ENCODE peak calls at places on chromosomes 16 and 17, in seven cellular contexts. One of them, this sample, is unnamed.

GRCh38 chr17:60601443-60602384 is 1.7 kb downstream of the PPM1D start:
- DNase-seq in caudate nucleus: no peak
- DNase-seq in heart left ventricle: no peak
- DNase-seq in fibroblast of lung: peak
- DNase-seq in pancreas: peak
- DNase-seq in lower lobe of right lung: no peak
- DNase-seq in esophagus squamous epithelium: no peak
- DNase-seq in this sample: no peak

GRCh38 chr16:68972008-68972407 is 128.7 kb downstream of the TANGO6 start:
- DNase-seq in caudate nucleus: no peak
- DNase-seq in heart left ventricle: no peak
- DNase-seq in fibroblast of lung: no peak
- DNase-seq in pancreas: no peak
- DNase-seq in lower lobe of right lung: no peak
- DNase-seq in esophagus squamous epithelium: no peak
- DNase-seq in this sample: no peak

GRCh38 chr17:4582691-4583090 is 1.6 kb upstream of the SMTNL2 start:
- DNase-seq in caudate nucleus: no peak
- DNase-seq in heart left ventricle: no peak
- DNase-seq in fibroblast of lung: no peak
- DNase-seq in pancreas: no peak
- DNase-seq in lower lobe of right lung: no peak
- DNase-seq in esophagus squamous epithelium: no peak
- DNase-seq in this sample: no peak

GRCh38 chr17:34858941-34859562 is 102.2 kb downstream of the CCT6B start:
- DNase-seq in caudate nucleus: no peak
- DNase-seq in heart left ventricle: no peak
- DNase-seq in fibroblast of lung: no peak
- DNase-seq in pancreas: no peak
- DNase-seq in lower lobe of right lung: no peak
- DNase-seq in esophagus squamous epithelium: no peak
- DNase-seq in this sample: no peak

GRCh38 chr16:68492501-68493411 is 44.4 kb upstream of the SMPD3 start:
- DNase-seq in caudate nucleus: no peak
- DNase-seq in heart left ventricle: no peak
- DNase-seq in fibroblast of lung: no peak
- DNase-seq in pancreas: peak
- DNase-seq in lower lobe of right lung: no peak
- DNase-seq in esophagus squamous epithelium: no peak
- DNase-seq in this sample: no peak

GRCh38 chr16:24700549-24701392 is 28.7 kb upstream of the TNRC6A start:
- DNase-seq in caudate nucleus: no peak
- DNase-seq in heart left ventricle: peak
- DNase-seq in fibroblast of lung: peak
- DNase-seq in pancreas: peak
- DNase-seq in lower lobe of right lung: peak
- DNase-seq in esophagus squamous epithelium: peak
- DNase-seq in this sample: no peak

GRCh38 chr17:79803997-79804855 is 7.3 kb upstream of the CBX8 start:
- DNase-seq in caudate nucleus: no peak
- DNase-seq in heart left ventricle: no peak
- DNase-seq in fibroblast of lung: no peak
- DNase-seq in pancreas: no peak
- DNase-seq in lower lobe of right lung: no peak
- DNase-seq in esophagus squamous epithelium: no peak
- DNase-seq in this sample: no peak

GRCh38 chr17:47315451-47316266 is 8.1 kb upstream of the EFCAB13 start:
- DNase-seq in caudate nucleus: no peak
- DNase-seq in heart left ventricle: no peak
- DNase-seq in fibroblast of lung: peak
- DNase-seq in pancreas: peak
- DNase-seq in lower lobe of right lung: no peak
- DNase-seq in esophagus squamous epithelium: no peak
- DNase-seq in this sample: no peak

DNA sequence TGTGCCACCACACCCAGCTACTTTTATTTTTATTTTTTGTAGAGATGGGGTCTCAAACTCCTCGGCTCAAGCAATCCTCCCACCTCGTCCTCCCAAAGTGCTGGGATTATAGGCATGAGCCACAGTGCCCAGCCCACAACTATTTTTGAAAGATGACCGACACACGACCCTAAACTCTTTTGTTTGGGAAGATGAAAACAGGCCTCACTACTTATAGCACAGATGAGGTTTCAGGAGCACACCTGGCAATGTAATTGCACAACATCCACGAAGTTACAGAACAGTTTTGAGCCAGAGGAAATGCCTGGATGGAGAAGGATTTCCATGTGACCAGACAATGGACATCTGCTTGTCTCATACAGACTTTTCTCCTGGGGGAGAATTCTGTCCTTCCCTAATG is 43.4 kb upstream of the PRSS54 start:
- DNase-seq in caudate nucleus: no peak
- DNase-seq in heart left ventricle: no peak
- DNase-seq in fibroblast of lung: no peak
- DNase-seq in pancreas: no peak
- DNase-seq in lower lobe of right lung: no peak
- DNase-seq in esophagus squamous epithelium: no peak
- DNase-seq in this sample: no peak
- H3K27ac ChIP-seq in caudate nucleus: no peak
- H3K27ac ChIP-seq in heart left ventricle: peak
- H3K27ac ChIP-seq in fibroblast of lung: no peak
- H3K27ac ChIP-seq in pancreas: no peak
- H3K27ac ChIP-seq in lower lobe of right lung: no peak
- H3K27ac ChIP-seq in esophagus squamous epithelium: no peak
- H3K27ac ChIP-seq in this sample: no peak

DNA sequence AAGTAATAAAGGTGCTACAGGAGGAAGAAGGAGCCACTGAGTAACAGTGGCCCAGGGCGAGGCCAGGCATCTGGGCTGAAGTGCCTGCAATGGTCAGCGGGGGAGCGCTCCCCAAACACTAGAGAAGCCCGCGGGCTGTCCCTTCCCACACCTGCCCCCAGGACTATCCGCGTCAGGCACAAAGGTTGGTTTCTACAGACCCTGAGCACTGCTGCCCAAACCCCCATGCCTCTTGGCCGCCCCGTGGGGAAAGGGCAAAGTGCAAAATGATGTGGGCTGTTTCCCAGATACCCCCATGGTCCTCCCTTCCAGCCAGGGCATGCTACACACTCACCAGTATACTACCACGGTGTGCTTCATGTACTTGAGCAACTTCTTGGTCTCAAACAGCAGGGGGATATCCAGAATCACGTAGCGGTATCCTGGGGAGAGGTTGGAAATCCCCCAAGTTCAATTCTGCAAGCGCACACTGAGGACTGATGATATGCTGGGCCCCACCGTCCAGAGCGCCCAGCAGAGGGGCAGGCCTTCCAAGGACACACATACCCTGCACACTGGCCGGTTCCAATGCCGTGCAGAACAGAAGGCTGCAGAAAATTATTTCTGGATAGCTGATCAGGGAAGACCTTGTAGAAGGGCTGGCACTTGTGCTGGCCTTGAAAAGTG is 21.5 kb downstream of the DCAKD start:
- DNase-seq in caudate nucleus: no peak
- DNase-seq in heart left ventricle: no peak
- DNase-seq in fibroblast of lung: no peak
- DNase-seq in pancreas: no peak
- DNase-seq in lower lobe of right lung: no peak
- DNase-seq in esophagus squamous epithelium: no peak
- DNase-seq in this sample: no peak
- H3K27ac ChIP-seq in caudate nucleus: no peak
- H3K27ac ChIP-seq in heart left ventricle: no peak
- H3K27ac ChIP-seq in fibroblast of lung: no peak
- H3K27ac ChIP-seq in pancreas: no peak
- H3K27ac ChIP-seq in lower lobe of right lung: no peak
- H3K27ac ChIP-seq in esophagus squamous epithelium: no peak
- H3K27ac ChIP-seq in this sample: no peak

DNA sequence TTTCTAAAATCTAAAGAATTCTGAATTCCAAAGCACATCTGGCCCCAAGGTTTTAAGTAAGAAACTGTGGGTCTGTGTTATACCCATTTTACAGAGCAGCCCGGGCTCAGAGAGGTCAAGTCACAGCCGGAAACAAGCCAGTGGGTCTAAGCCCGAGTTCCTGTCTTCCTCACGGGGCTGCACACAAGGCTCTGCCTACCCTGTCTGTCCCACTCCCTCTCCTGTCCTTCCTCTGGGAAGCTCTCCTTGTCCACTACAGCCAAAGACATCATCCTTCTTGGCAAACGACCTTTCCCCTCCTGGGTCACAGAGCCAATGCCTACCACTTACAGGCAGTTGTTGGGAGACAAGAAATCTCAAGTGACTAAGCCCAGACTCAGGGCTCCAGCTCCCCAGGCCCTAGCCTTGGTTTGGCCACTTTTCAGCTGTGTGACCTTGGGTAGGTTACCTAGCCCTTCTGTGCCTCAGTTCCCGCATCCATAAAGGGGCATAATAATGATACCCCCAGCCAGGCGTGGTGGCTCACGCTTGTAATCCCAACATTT is 55.6 kb upstream of the MAP3K14 start:
- DNase-seq in caudate nucleus: no peak
- DNase-seq in heart left ventricle: no peak
- DNase-seq in fibroblast of lung: no peak
- DNase-seq in pancreas: no peak
- DNase-seq in lower lobe of right lung: no peak
- DNase-seq in esophagus squamous epithelium: no peak
- DNase-seq in this sample: no peak
- H3K27ac ChIP-seq in caudate nucleus: no peak
- H3K27ac ChIP-seq in heart left ventricle: peak
- H3K27ac ChIP-seq in fibroblast of lung: peak
- H3K27ac ChIP-seq in pancreas: peak
- H3K27ac ChIP-seq in lower lobe of right lung: peak
- H3K27ac ChIP-seq in esophagus squamous epithelium: peak
- H3K27ac ChIP-seq in this sample: peak

DNA sequence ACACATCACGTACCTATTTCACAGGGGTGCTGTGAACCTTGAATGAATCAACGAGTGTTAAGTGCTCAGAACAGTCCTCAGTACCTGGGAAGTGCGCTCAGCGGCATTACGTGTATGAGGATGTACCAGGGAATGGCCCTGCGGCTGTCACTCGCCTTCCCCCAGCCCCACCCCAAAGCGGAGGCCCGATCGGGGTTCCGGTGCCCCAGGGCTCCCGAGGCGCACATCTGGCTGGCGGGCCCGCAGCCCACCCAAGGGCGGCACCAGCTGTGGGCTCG is 17.6 kb downstream of the ZNF423 start:
- DNase-seq in caudate nucleus: no peak
- DNase-seq in heart left ventricle: no peak
- DNase-seq in fibroblast of lung: no peak
- DNase-seq in pancreas: no peak
- DNase-seq in lower lobe of right lung: no peak
- DNase-seq in esophagus squamous epithelium: no peak
- DNase-seq in this sample: no peak
- H3K27ac ChIP-seq in caudate nucleus: peak
- H3K27ac ChIP-seq in heart left ventricle: peak
- H3K27ac ChIP-seq in fibroblast of lung: no peak
- H3K27ac ChIP-seq in pancreas: no peak
- H3K27ac ChIP-seq in lower lobe of right lung: peak
- H3K27ac ChIP-seq in esophagus squamous epithelium: peak
- H3K27ac ChIP-seq in this sample: no peak

DNA sequence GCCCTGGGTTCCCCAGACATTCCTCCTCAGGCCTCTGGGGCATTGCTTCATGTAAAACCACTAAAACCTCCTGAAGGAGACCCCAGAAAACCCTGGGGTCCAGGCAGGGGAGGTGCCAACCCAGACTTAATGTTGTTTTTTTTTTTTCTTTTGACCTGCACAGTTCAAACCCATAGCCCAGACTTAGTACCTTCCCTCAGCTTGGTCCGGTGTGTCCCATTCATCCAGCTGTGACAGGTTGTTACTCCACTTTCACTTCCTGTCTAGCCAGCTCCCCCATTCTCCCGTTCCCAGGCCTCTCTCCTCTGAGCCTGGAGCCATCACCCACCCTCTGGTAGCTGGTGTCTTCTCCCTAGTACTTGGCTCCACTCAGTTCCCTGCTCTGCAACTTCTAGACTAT is 4.8 kb downstream of the CDR2L start:
- DNase-seq in caudate nucleus: no peak
- DNase-seq in heart left ventricle: no peak
- DNase-seq in fibroblast of lung: no peak
- DNase-seq in pancreas: no peak
- DNase-seq in lower lobe of right lung: no peak
- DNase-seq in esophagus squamous epithelium: no peak
- DNase-seq in this sample: no peak
- H3K27ac ChIP-seq in caudate nucleus: no peak
- H3K27ac ChIP-seq in heart left ventricle: peak
- H3K27ac ChIP-seq in fibroblast of lung: no peak
- H3K27ac ChIP-seq in pancreas: peak
- H3K27ac ChIP-seq in lower lobe of right lung: peak
- H3K27ac ChIP-seq in esophagus squamous epithelium: peak
- H3K27ac ChIP-seq in this sample: peak

DNA sequence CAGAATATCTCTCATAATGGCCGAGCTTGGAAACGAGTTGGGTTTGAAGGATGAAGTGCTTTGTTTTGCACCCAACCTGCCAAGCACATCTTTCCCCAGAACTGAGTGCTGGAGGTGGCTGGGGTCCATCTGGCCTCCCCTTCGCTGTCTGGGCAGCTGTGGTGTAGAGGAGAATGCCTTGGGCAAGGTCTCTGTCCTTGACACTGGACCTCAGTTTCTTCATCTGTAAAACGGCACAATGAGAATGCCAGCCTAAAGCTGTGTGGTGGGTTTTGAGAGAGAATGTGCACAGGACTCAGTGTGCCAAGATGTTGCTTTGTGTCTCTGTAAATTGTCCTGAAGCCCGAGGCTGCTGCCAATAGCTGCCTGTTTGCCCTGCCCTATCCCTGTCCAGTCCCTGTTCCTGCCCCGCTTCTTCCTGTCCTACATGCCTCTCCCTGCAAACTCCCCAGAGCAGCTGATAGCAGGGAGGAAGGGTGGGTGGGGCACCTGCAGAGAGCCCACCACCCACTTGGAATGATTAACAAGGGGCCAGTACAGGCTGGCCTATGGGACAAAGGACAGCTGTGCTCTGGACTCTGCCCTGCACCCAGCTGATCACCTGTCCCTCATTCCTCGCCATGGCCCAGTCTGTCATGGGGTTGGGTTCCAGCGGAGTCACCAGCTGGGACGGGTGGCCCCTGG is 15.3 kb downstream of the LASP1 start:
- DNase-seq in caudate nucleus: no peak
- DNase-seq in heart left ventricle: no peak
- DNase-seq in fibroblast of lung: no peak
- DNase-seq in pancreas: peak
- DNase-seq in lower lobe of right lung: no peak
- DNase-seq in esophagus squamous epithelium: no peak
- DNase-seq in this sample: no peak
- H3K27ac ChIP-seq in caudate nucleus: peak
- H3K27ac ChIP-seq in heart left ventricle: peak
- H3K27ac ChIP-seq in fibroblast of lung: no peak
- H3K27ac ChIP-seq in pancreas: no peak
- H3K27ac ChIP-seq in lower lobe of right lung: peak
- H3K27ac ChIP-seq in esophagus squamous epithelium: no peak
- H3K27ac ChIP-seq in this sample: peak

This sample was measured in left lung.